ENCODE peak calls at places on chromosomes 6 and 20, in ten cellular contexts. V is cardiac fibroblast; Q is glutamatergic neuron; T is KBM-7; E is AG08396; Z is occipital lobe; B is GDM1; K is mucosa of gallbladder; U is activated CD4-positive, alpha-beta T cell treated with anti-CD3 and anti-CD28 coated beads, Interleukin-2, amount 50 U/mL, for 24 hours; O is NCI-H1417. P is an unnamed sample.

GRCh38 chr6:13273931-13274706 is 54.2 kb downstream of the TBC1D7 start:
- DNase-seq in E (no peak), B (peak; percentile 85), U (peak; percentile 54), T (peak; percentile 83), Z (no peak), O (no peak), V (no peak), K (no peak), Q (no peak), P (no peak)

GRCh38 chr20:31666258-31667042 is 28.7 kb downstream of the COX4I2 start:
- DNase-seq in T (peak; percentile 73), Q (no peak), Z (peak; percentile 26), E (no peak), O (no peak), K (peak; percentile 59), U (no peak), B (peak; percentile 24), V (no peak), P (peak; percentile 35)

GRCh38 chr6:156798091-156798735 is 21.0 kb downstream of the ARID1B start:
- DNase-seq in K (no peak), V (no peak), T (no peak), Z (no peak), U (no peak), B (no peak), Q (no peak), E (no peak), O (no peak), P (no peak)

GRCh38 chr20:59010995-59011873 is 4.2 kb upstream of the CTSZ start:
- DNase-seq in Z (no peak), U (no peak), T (peak; percentile 90), B (no peak), Q (no peak), K (no peak), E (peak; percentile 85), V (peak; percentile 93), O (no peak), P (no peak)

GRCh38 chr20:14568701-14569100 is 231.3 kb upstream of the FLRT3 start:
- DNase-seq in B (no peak), Z (no peak), Q (no peak), K (no peak), O (no peak), V (no peak), U (no peak), E (no peak), T (no peak), P (no peak)

GRCh38 chr6:170135461-170135820 is 155.4 kb downstream of the DLL1 start:
- DNase-seq in V (no peak), U (no peak), E (no peak), K (no peak), O (no peak), Q (no peak), T (no peak), B (no peak), Z (no peak), P (no peak)

GRCh38 chr6:157653521-157653920 is 169.5 kb upstream of the SNX9 start:
- DNase-seq in U (no peak), B (no peak), Z (no peak), E (no peak), Q (no peak), T (no peak), O (no peak), V (no peak), K (no peak), P (no peak)

GRCh38 chr6:15254074-15254975 is 8.5 kb downstream of the JARID2 start:
- DNase-seq in U (no peak), T (peak; percentile 57), B (no peak), O (no peak), Z (no peak), E (no peak), Q (no peak), K (no peak), V (peak; percentile 40), P (peak; percentile 90)

GRCh38 chr6:17589402-17590116 is 10.5 kb upstream of the FAM8A1 start:
- DNase-seq in Z (no peak), O (peak; percentile 11), U (no peak), E (peak; percentile 84), K (peak; percentile 66), V (peak; percentile 68), B (no peak), T (no peak), Q (no peak), P (no peak)

GRCh38 chr6:25637946-25638345 is 14.1 kb upstream of the SCGN start:
- DNase-seq in O (peak; percentile 90), E (no peak), B (no peak), K (peak; percentile 44), Q (no peak), T (no peak), Z (no peak), U (no peak), V (no peak), P (peak; percentile 5)

GRCh38 chr6:49550413-49551125 is at the start of gene C6orf141:
- DNase-seq in T (peak; percentile 88), B (no peak), Z (no peak), Q (peak; percentile 56), E (no peak), V (no peak), U (peak; percentile 17), O (peak; percentile 83), K (peak; percentile 85), P (no peak)